ENCODE peak calls at places on chromosomes 4 and X, in four cellular contexts. One of them, this sample, is unnamed.

GRCh38 chrX:9906919-9907318 is 60.2 kb upstream of the CLDN34 start:
- DNase-seq in NCI-H446 treated with DMSO at 0.1 percent for 48 hours: no peak
- DNase-seq in AG04449: no peak
- DNase-seq in MG63: no peak
- DNase-seq in this sample: no peak

GRCh38 chr4:76811604-76812412 is 86.1 kb downstream of the SOWAHB start:
- DNase-seq in AG04449: peak
- DNase-seq in NCI-H446 treated with DMSO at 0.1 percent for 48 hours: peak
- DNase-seq in MG63: no peak
- DNase-seq in this sample: peak

GRCh38 chrX:47316276-47317025 is 53.9 kb upstream of the ZNF157 start:
- DNase-seq in MG63: no peak
- DNase-seq in NCI-H446 treated with DMSO at 0.1 percent for 48 hours: no peak
- DNase-seq in AG04449: no peak
- DNase-seq in this sample: no peak

GRCh38 chr4:109164011-109164410 is 138.4 kb downstream of the COL25A1 start:
- DNase-seq in MG63: no peak
- DNase-seq in AG04449: peak
- DNase-seq in NCI-H446 treated with DMSO at 0.1 percent for 48 hours: no peak
- DNase-seq in this sample: no peak

GRCh38 chr4:33961751-33962150 is 2282.6 kb downstream of the ARAP2 start:
- DNase-seq in AG04449: peak
- DNase-seq in NCI-H446 treated with DMSO at 0.1 percent for 48 hours: no peak
- DNase-seq in MG63: no peak
- DNase-seq in this sample: no peak

GRCh38 chrX:13646154-13646549 is 6.8 kb upstream of the TCEANC start:
- DNase-seq in NCI-H446 treated with DMSO at 0.1 percent for 48 hours: peak
- DNase-seq in MG63: peak
- DNase-seq in AG04449: no peak
- DNase-seq in this sample: peak

GRCh38 chrX:153569475-153569874 is 29.5 kb downstream of the CCNQ start:
- DNase-seq in MG63: no peak
- DNase-seq in NCI-H446 treated with DMSO at 0.1 percent for 48 hours: no peak
- DNase-seq in AG04449: no peak
- DNase-seq in this sample: no peak

GRCh38 chr4:146134761-146135160 is 40.8 kb upstream of the LSM6 start:
- DNase-seq in NCI-H446 treated with DMSO at 0.1 percent for 48 hours: peak
- DNase-seq in AG04449: no peak
- DNase-seq in MG63: peak
- DNase-seq in this sample: peak

GRCh38 chr4:8858188-8858924 is 13.3 kb downstream of the HMX1 start:
- DNase-seq in AG04449: no peak
- DNase-seq in NCI-H446 treated with DMSO at 0.1 percent for 48 hours: no peak
- DNase-seq in MG63: no peak
- DNase-seq in this sample: no peak

GRCh38 chr4:3657917-3658913 is 108.0 kb upstream of the ADRA2C start:
- DNase-seq in AG04449: peak
- DNase-seq in MG63: peak
- DNase-seq in NCI-H446 treated with DMSO at 0.1 percent for 48 hours: no peak
- DNase-seq in this sample: no peak

GRCh38 chr4:153151535-153152452 is 52.4 kb upstream of the TRIM2 start:
- DNase-seq in AG04449: no peak
- DNase-seq in MG63: no peak
- DNase-seq in NCI-H446 treated with DMSO at 0.1 percent for 48 hours: peak
- DNase-seq in this sample: no peak

GRCh38 chrX:45900751-45901150 is 644.5 kb downstream of the ZNF674 start:
- DNase-seq in AG04449: no peak
- DNase-seq in NCI-H446 treated with DMSO at 0.1 percent for 48 hours: no peak
- DNase-seq in MG63: no peak
- DNase-seq in this sample: no peak

GRCh38 chr4:169293343-169294176 is 22.8 kb upstream of the SH3RF1 start:
- DNase-seq in MG63: no peak
- DNase-seq in AG04449: no peak
- DNase-seq in NCI-H446 treated with DMSO at 0.1 percent for 48 hours: no peak
- DNase-seq in this sample: no peak

GRCh38 chr4:151355155-151355554 is 29.8 kb upstream of the SH3D19 start:
- DNase-seq in AG04449: no peak
- DNase-seq in NCI-H446 treated with DMSO at 0.1 percent for 48 hours: no peak
- DNase-seq in MG63: no peak
- DNase-seq in this sample: no peak